ENCODE peak calls at places on chromosomes 2 and 18, in six cellular contexts. T is COR-L47; R is NCI-H2029 treated with DMSO at 0.1 percent for 48 hours; C is GM13976; L is AG10803; Y is stimulated activated CD4-positive, alpha-beta T cell treated with anti-CD3 and anti-CD28 coated beads, Interleukin-1b, Interleukin-23, amount 100 ng/mL, for 4 hours. U is an unnamed sample.

GRCh38 chr2:145091011-145091744 is 571.3 kb upstream of the ZEB2 start:
- DNase-seq in T (no peak), R (no peak), C (no peak), L (peak; percentile 88), Y (no peak), U (peak; percentile 50)

GRCh38 chr2:29423267-29423666 is 308.1 kb downstream of the CLIP4 start:
- DNase-seq in T (no peak), R (no peak), C (no peak), L (no peak), Y (no peak), U (peak; percentile 26)

GRCh38 chr2:98772531-98772930 is 41.6 kb upstream of the MGAT4A start:
- DNase-seq in T (no peak), R (no peak), C (no peak), L (peak; percentile 15), Y (no peak), U (no peak)

GRCh38 chr2:215773728-215774127 is 239.6 kb downstream of the MREG start:
- DNase-seq in T (no peak), R (no peak), C (no peak), L (peak; percentile 98), Y (no peak), U (peak; percentile 82)

GRCh38 chr18:35547008-35547605 is 34.4 kb upstream of the GALNT1 start:
- DNase-seq in T (no peak), R (no peak), C (no peak), L (no peak), Y (no peak), U (no peak)

GRCh38 chr18:77622009-77622692 is 372.5 kb downstream of the GALR1 start:
- DNase-seq in T (no peak), R (no peak), C (no peak), L (no peak), Y (no peak), U (no peak)

GRCh38 chr18:13217466-13217961 is 1.0 kb upstream of the LDLRAD4 start:
- DNase-seq in T (peak; percentile 50), R (no peak), C (peak; percentile 72), L (peak; percentile 15), Y (peak; percentile 54), U (peak; percentile 19)

GRCh38 chr2:66574701-66575624 is 140.0 kb downstream of the MEIS1 start:
- DNase-seq in T (peak; percentile 74), R (peak; percentile 37), C (peak; percentile 35), L (peak; percentile 80), Y (no peak), U (peak; percentile 80)

GRCh38 chr2:217125004-217125403 is 265.1 kb upstream of the TNP1 start:
- DNase-seq in T (no peak), R (no peak), C (no peak), L (peak; percentile 41), Y (no peak), U (peak; percentile 65)

GRCh38 chr2:233130024-233130423 is 69.9 kb downstream of the INPP5D start:
- DNase-seq in T (no peak), R (no peak), C (no peak), L (no peak), Y (no peak), U (no peak)

GRCh38 chr2:240925191-240925575 is 19.0 kb downstream of the CROCC2 start:
- DNase-seq in T (no peak), R (no peak), C (no peak), L (no peak), Y (no peak), U (no peak)

GRCh38 chr18:2932247-2933181 is 80.4 kb downstream of the LPIN2 start:
- DNase-seq in T (peak; percentile 72), R (peak; percentile 16), C (peak; percentile 79), L (peak; percentile 67), Y (no peak), U (peak; percentile 73)

GRCh38 chr2:11738589-11739436 is 7.6 kb upstream of the LPIN1 start:
- DNase-seq in T (peak; percentile 28), R (no peak), C (no peak), L (peak; percentile 89), Y (no peak), U (peak; percentile 74)

GRCh38 chr18:23994361-23994902 is 20.1 kb upstream of the TTC39C start:
- DNase-seq in T (peak; percentile 100), R (peak; percentile 94), C (no peak), L (peak; percentile 83), Y (no peak), U (peak; percentile 68)

GRCh38 chr2:1676091-1676912 is 68.0 kb downstream of the PXDN start:
- DNase-seq in T (no peak), R (no peak), C (no peak), L (no peak), Y (no peak), U (no peak)

GRCh38 chr2:207734264-207734635 is 22.8 kb downstream of the CCNYL1 start:
- DNase-seq in T (peak; percentile 27), R (no peak), C (no peak), L (peak; percentile 54), Y (no peak), U (peak; percentile 41)

GRCh38 chr2:25252291-25253152 is 84.1 kb upstream of the POMC start:
- DNase-seq in T (peak; percentile 90), R (no peak), C (peak; percentile 91), L (peak; percentile 37), Y (peak; percentile 61), U (peak; percentile 43)

GRCh38 chr2:64888591-64889309 is 100.4 kb upstream of the SLC1A4 start:
- DNase-seq in T (peak; percentile 58), R (no peak), C (no peak), L (peak; percentile 62), Y (no peak), U (peak; percentile 57)

GRCh38 chr2:220227272-220227920 is 600.0 kb downstream of the SLC4A3 start:
- DNase-seq in T (no peak), R (no peak), C (no peak), L (peak; percentile 87), Y (no peak), U (peak; percentile 42)

GRCh38 chr18:36770315-36770946 is 58.4 kb downstream of the TPGS2 start:
- DNase-seq in T (no peak), R (no peak), C (no peak), L (peak; percentile 47), Y (no peak), U (no peak)

GRCh38 chr2:32863803-32864202 is 83.0 kb upstream of the LTBP1 start:
- DNase-seq in T (no peak), R (no peak), C (no peak), L (no peak), Y (no peak), U (peak; percentile 36)

GRCh38 chr2:178863856-178864620 is 56.8 kb upstream of the TTN start:
- DNase-seq in T (no peak), R (no peak), C (no peak), L (peak; percentile 32), Y (no peak), U (peak; percentile 94)

GRCh38 chr2:2170861-2171260 is 160.2 kb downstream of the MYT1L start:
- DNase-seq in T (no peak), R (no peak), C (no peak), L (no peak), Y (no peak), U (no peak)

GRCh38 chr2:45843136-45843535 is 191.7 kb downstream of the PRKCE start:
- DNase-seq in T (no peak), R (no peak), C (no peak), L (no peak), Y (no peak), U (no peak)

GRCh38 chr2:233037078-233037477 is 4.6 kb downstream of the NEU2 start:
- DNase-seq in T (no peak), R (no peak), C (no peak), L (peak; percentile 53), Y (no peak), U (no peak)

GRCh38 chr2:3627500-3628100 is 30.4 kb upstream of the ALLC start:
- DNase-seq in T (no peak), R (no peak), C (no peak), L (no peak), Y (no peak), U (no peak)

U was measured in myocyte.